ENCODE peak calls at places on chromosome 4, in five cellular contexts. One of them, this sample, is unnamed.

GRCh38 chr4:128306992-128307581 is 19.5 kb upstream of the PGRMC2 start:
- DNase-seq in stomach: no peak
- DNase-seq in HCT116: no peak
- DNase-seq in spleen: no peak
- DNase-seq in suprapubic skin: no peak
- DNase-seq in this sample: no peak

GRCh38 chr4:68021185-68021584 is 57.9 kb upstream of the TMPRSS11A start:
- DNase-seq in stomach: no peak
- DNase-seq in HCT116: peak; percentile 51
- DNase-seq in spleen: no peak
- DNase-seq in suprapubic skin: no peak
- DNase-seq in this sample: no peak

GRCh38 chr4:138458751-138459150 is 216.6 kb upstream of the SLC7A11 start:
- DNase-seq in stomach: no peak
- DNase-seq in HCT116: no peak
- DNase-seq in spleen: no peak
- DNase-seq in suprapubic skin: no peak
- DNase-seq in this sample: no peak

GRCh38 chr4:40255722-40256281 is 59.0 kb downstream of the RHOH start:
- DNase-seq in stomach: no peak
- DNase-seq in HCT116: peak; percentile 97
- DNase-seq in spleen: no peak
- DNase-seq in suprapubic skin: no peak
- DNase-seq in this sample: no peak

GRCh38 chr4:180028682-180029081 is 2214.5 kb upstream of the TENM3 start:
- DNase-seq in stomach: no peak
- DNase-seq in HCT116: peak; percentile 33
- DNase-seq in spleen: peak; percentile 76
- DNase-seq in suprapubic skin: no peak
- DNase-seq in this sample: peak; percentile 68

GRCh38 chr4:180635276-180635675 is 1607.9 kb upstream of the TENM3 start:
- DNase-seq in stomach: no peak
- DNase-seq in HCT116: no peak
- DNase-seq in spleen: no peak
- DNase-seq in suprapubic skin: no peak
- DNase-seq in this sample: no peak

GRCh38 chr4:13541720-13542576 is 2.4 kb downstream of the NKX3-2 start:
- DNase-seq in stomach: no peak
- DNase-seq in HCT116: no peak
- DNase-seq in spleen: peak; percentile 78
- DNase-seq in suprapubic skin: no peak
- DNase-seq in this sample: peak; percentile 64

GRCh38 chr4:184310881-184311709 is 93.4 kb upstream of the ENPP6 start:
- DNase-seq in stomach: peak; percentile 78
- DNase-seq in HCT116: no peak
- DNase-seq in spleen: no peak
- DNase-seq in suprapubic skin: no peak
- DNase-seq in this sample: peak; percentile 73

GRCh38 chr4:158155656-158156356 is 17.0 kb downstream of the GASK1B start:
- DNase-seq in stomach: no peak
- DNase-seq in HCT116: no peak
- DNase-seq in spleen: no peak
- DNase-seq in suprapubic skin: no peak
- DNase-seq in this sample: no peak

GRCh38 chr4:7171191-7171900 is 21.0 kb upstream of the SORCS2 start:
- DNase-seq in stomach: no peak
- DNase-seq in HCT116: no peak
- DNase-seq in spleen: no peak
- DNase-seq in suprapubic skin: peak; percentile 13
- DNase-seq in this sample: no peak

GRCh38 chr4:87502580-87503238 is 26.5 kb downstream of the SPARCL1 start:
- DNase-seq in stomach: no peak
- DNase-seq in HCT116: peak; percentile 27
- DNase-seq in spleen: no peak
- DNase-seq in suprapubic skin: no peak
- DNase-seq in this sample: no peak

GRCh38 chr4:73646117-73646516 is 25.9 kb upstream of the RASSF6 start:
- DNase-seq in stomach: no peak
- DNase-seq in HCT116: no peak
- DNase-seq in spleen: no peak
- DNase-seq in suprapubic skin: no peak
- DNase-seq in this sample: no peak
- H3K4me1 ChIP-seq in stomach: no peaks in the 10 kb centered on the region
- H3K4me1 ChIP-seq in HCT116: no peaks in the 10 kb centered on the region
- H3K4me1 ChIP-seq in spleen: no peaks in the 10 kb centered on the region
- H3K4me1 ChIP-seq in suprapubic skin: peaks cover 5% of the 10 kb centered on the region
- H3K4me1 ChIP-seq in this sample: no peaks in the 10 kb centered on the region

GRCh38 chr4:109462297-109462696 is 28.7 kb downstream of the SEC24B start:
- DNase-seq in stomach: no peak
- DNase-seq in HCT116: no peak
- DNase-seq in spleen: no peak
- DNase-seq in suprapubic skin: no peak
- DNase-seq in this sample: peak; percentile 28
- TF ChIP-seq POLR2A in stomach: no peak
- TF ChIP-seq POLR2A in HCT116: no peak
- TF ChIP-seq POLR2A in spleen: no peak
- TF ChIP-seq POLR2A in suprapubic skin: no peak
- TF ChIP-seq POLR2A in this sample: no peak

DNA sequence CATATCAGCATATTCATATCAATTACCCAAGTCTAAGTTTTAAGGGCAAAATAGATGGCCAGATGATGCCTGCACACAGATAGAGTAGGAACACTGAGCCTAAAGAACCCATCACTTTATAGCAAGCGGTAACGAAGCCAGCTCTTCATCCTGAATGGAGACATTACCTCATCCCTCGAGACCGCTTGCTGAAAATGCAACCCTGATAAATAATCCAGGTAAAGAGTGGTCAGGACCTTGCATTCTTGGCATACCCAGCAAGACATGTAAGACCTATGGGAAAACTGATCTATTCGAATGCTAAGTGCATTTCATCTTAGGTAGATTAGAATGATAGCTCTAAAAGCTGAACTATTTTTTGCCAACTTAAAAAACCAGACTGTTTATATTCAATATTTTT is 25.3 kb downstream of the DCHS2 start:
- DNase-seq in stomach: no peak
- DNase-seq in HCT116: no peak
- DNase-seq in spleen: no peak
- DNase-seq in suprapubic skin: no peak
- DNase-seq in this sample: no peak
- H3K27me3 ChIP-seq in stomach: no peaks in the 10 kb centered on the region
- H3K27me3 ChIP-seq in HCT116: no peaks in the 10 kb centered on the region
- H3K27me3 ChIP-seq in spleen: peaks cover 9% of the 10 kb centered on the region
- H3K27me3 ChIP-seq in suprapubic skin: no peaks in the 10 kb centered on the region
- H3K27me3 ChIP-seq in this sample: no peaks in the 10 kb centered on the region

GRCh38 chr4:153467897-153468262 is 1.7 kb downstream of the TMEM131L start:
- DNase-seq in stomach: no peak
- DNase-seq in HCT116: no peak
- DNase-seq in spleen: no peak
- DNase-seq in suprapubic skin: no peak
- DNase-seq in this sample: no peak

GRCh38 chr4:153466637-153467153 is 535 bp downstream of the TMEM131L start:
- DNase-seq in stomach: no peak
- DNase-seq in HCT116: no peak
- DNase-seq in spleen: peak; percentile 89
- DNase-seq in suprapubic skin: no peak
- DNase-seq in this sample: no peak

GRCh38 chr4:153465922-153466636 is at the start of gene TMEM131L:
- DNase-seq in stomach: peak; percentile 72
- DNase-seq in HCT116: peak; percentile 21
- DNase-seq in spleen: peak; percentile 95
- DNase-seq in suprapubic skin: no peak
- DNase-seq in this sample: peak; percentile 64

GRCh38 chr4:153467154-153467896 is 1.2 kb downstream of the TMEM131L start:
- DNase-seq in stomach: peak; percentile 84
- DNase-seq in HCT116: peak; percentile 39
- DNase-seq in spleen: peak; percentile 97
- DNase-seq in suprapubic skin: no peak
- DNase-seq in this sample: peak; percentile 94

DNA sequence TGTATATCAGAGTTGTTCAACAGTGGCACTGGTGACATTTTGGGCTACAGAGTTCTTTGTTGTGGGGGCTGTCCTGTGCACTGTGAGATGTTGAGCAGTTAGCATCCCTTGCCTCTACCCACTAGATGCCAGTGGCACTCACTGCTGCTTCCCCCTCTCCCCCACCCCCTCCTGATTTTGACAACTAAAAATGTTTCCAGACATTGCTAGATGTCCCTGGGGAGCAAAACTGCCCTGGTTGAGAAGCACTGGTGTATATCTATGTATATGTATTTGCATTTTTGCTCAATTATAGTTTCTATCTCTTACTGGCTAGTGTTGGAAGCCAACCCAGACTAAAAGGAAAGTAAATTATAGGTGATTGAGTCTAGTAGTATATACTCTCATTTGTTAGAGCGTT is 2.4 kb downstream of the TMEM131L start:
- DNase-seq in stomach: no peak
- DNase-seq in HCT116: no peak
- DNase-seq in spleen: no peak
- DNase-seq in suprapubic skin: no peak
- DNase-seq in this sample: no peak
- H3K4me1 ChIP-seq in stomach: peaks cover 58% of the 10 kb centered on the region
- H3K4me1 ChIP-seq in HCT116: peaks cover 19% of the 10 kb centered on the region
- H3K4me1 ChIP-seq in spleen: peaks cover 72% of the 10 kb centered on the region
- H3K4me1 ChIP-seq in suprapubic skin: peaks cover 45% of the 10 kb centered on the region
- H3K4me1 ChIP-seq in this sample: peaks cover 25% of the 10 kb centered on the region